ENCODE peak calls at places on chromosomes 13 and 19, in nine cellular contexts. A is IMR-90; W is lower lobe of right lung; G is neural progenitor cell; Y is SJSA1; D is GM23248; B is CD8-positive, alpha-beta T cell; S is transverse colon; F is brain microvascular endothelial cell. T is an unnamed sample.

GRCh38 chr13:52001120-52001731 is 10.0 kb downstream of the ATP7B start:
- DNase-seq in D (peak), F (no peak), S (no peak), G (peak), A (peak), B (no peak), W (no peak), Y (peak), T (no peak)

GRCh38 chr19:2455481-2456300 is 1.1 kb downstream of the LMNB2 start:
- DNase-seq in G (peak), D (peak), F (no peak), S (peak), B (no peak), W (peak), A (no peak), Y (no peak), T (peak)

GRCh38 chr19:47272448-47273312 is 2.0 kb upstream of the INAFM1 start:
- DNase-seq in W (peak), D (peak), G (peak), A (no peak), F (no peak), Y (no peak), S (peak), B (no peak), T (peak)

GRCh38 chr13:34340534-34340933 is 522.6 kb downstream of the RFC3 start:
- DNase-seq in D (peak), B (no peak), G (no peak), W (no peak), Y (peak), S (no peak), A (no peak), F (no peak), T (no peak)

GRCh38 chr13:68588623-68589022 is 1358.5 kb upstream of the PCDH9 start:
- DNase-seq in D (no peak), A (no peak), W (no peak), Y (no peak), F (no peak), S (no peak), G (no peak), B (no peak), T (no peak)

GRCh38 chr19:10070730-10071446 is 15.2 kb upstream of the SHFL start:
- DNase-seq in G (peak), F (no peak), W (no peak), B (no peak), D (no peak), Y (no peak), S (no peak), A (no peak), T (no peak)

GRCh38 chr19:3443840-3444694 is 36.3 kb downstream of the SMIM24 start:
- DNase-seq in F (peak), W (peak), S (no peak), A (peak), D (peak), B (no peak), Y (no peak), G (peak), T (no peak)

GRCh38 chr13:22091222-22091970 is 420.5 kb downstream of the FGF9 start:
- DNase-seq in D (peak), S (no peak), F (no peak), B (no peak), W (no peak), G (no peak), A (peak), Y (peak), T (no peak)

GRCh38 chr13:94256671-94257070 is 222.8 kb downstream of the DCT start:
- DNase-seq in Y (no peak), F (no peak), G (no peak), B (no peak), D (no peak), A (no peak), S (no peak), W (no peak), T (no peak)

GRCh38 chr13:112444001-112444311 is 67.8 kb downstream of the SPACA7 start:
- DNase-seq in A (peak), W (peak), Y (peak), F (peak), D (peak), S (peak), G (peak), B (no peak), T (peak)

GRCh38 chr13:47897411-47898050 is 103.5 kb downstream of the SUCLA2 start:
- DNase-seq in G (no peak), D (peak), F (peak), Y (no peak), S (no peak), A (peak), B (no peak), W (no peak), T (no peak)

GRCh38 chr13:83003185-83003584 is 879.1 kb downstream of the SLITRK1 start:
- DNase-seq in G (no peak), D (no peak), B (no peak), F (no peak), Y (no peak), W (no peak), S (no peak), A (no peak), T (no peak)

GRCh38 chr13:76216729-76217128 is 580.6 kb downstream of the LMO7 start:
- DNase-seq in W (no peak), F (peak), D (no peak), A (no peak), S (no peak), Y (no peak), B (no peak), G (no peak), T (no peak)

GRCh38 chr13:45361596-45362206 is 20.7 kb upstream of the TPT1 start:
- DNase-seq in G (no peak), D (peak), F (no peak), B (no peak), W (no peak), S (no peak), Y (no peak), A (peak), T (no peak)

GRCh38 chr19:45235485-45235884 is 9.7 kb downstream of the EXOC3L2 start:
- DNase-seq in A (no peak), W (no peak), G (no peak), B (no peak), D (no peak), Y (no peak), S (no peak), F (no peak), T (no peak)

GRCh38 chr19:50325310-50326100 is 3.7 kb downstream of the KCNC3 start:
- DNase-seq in W (peak), S (peak), B (peak), D (peak), G (peak), A (peak), F (peak), Y (no peak), T (peak)

GRCh38 chr19:19530423-19530804 is 1.7 kb downstream of the YJEFN3 start:
- DNase-seq in S (no peak), B (no peak), D (peak), Y (no peak), W (no peak), F (no peak), G (no peak), A (peak), T (no peak)

GRCh38 chr19:2728783-2729387 is 7.7 kb upstream of the DIRAS1 start:
- DNase-seq in F (no peak), S (no peak), B (no peak), G (no peak), W (no peak), A (no peak), D (no peak), Y (no peak), T (no peak)

GRCh38 chr19:12137541-12137940 is 2.6 kb downstream of the ZNF20 start:
- DNase-seq in G (no peak), B (no peak), S (no peak), W (no peak), A (no peak), F (no peak), D (peak), Y (no peak), T (peak)

GRCh38 chr19:39497850-39498261 is 891 bp upstream of the DLL3 start:
- DNase-seq in B (no peak), A (peak), S (peak), F (no peak), D (peak), G (peak), W (no peak), Y (peak), T (peak)

GRCh38 chr13:50030315-50030714 is 15.1 kb downstream of the KCNRG start:
- DNase-seq in G (no peak), F (no peak), Y (no peak), A (peak), D (peak), B (no peak), S (no peak), W (no peak), T (no peak)

GRCh38 chr19:17626456-17626855 is 61.7 kb downstream of the UNC13A start:
- DNase-seq in S (no peak), Y (no peak), W (peak), G (no peak), D (no peak), F (no peak), A (no peak), B (no peak), T (no peak)

GRCh38 chr13:21672811-21673591 is 2.1 kb downstream of the FGF9 start:
- DNase-seq in G (peak), B (no peak), Y (no peak), A (no peak), W (no peak), F (no peak), D (peak), S (no peak), T (no peak)

GRCh38 chr13:102584423-102584822 is 12.4 kb upstream of the TPP2 start:
- DNase-seq in D (no peak), G (no peak), Y (no peak), W (no peak), A (no peak), F (no peak), B (no peak), S (no peak), T (no peak)

GRCh38 chr19:34184880-34185491 is 12.7 kb downstream of the LSM14A start:
- DNase-seq in A (no peak), W (no peak), G (no peak), Y (no peak), D (peak), F (no peak), S (no peak), B (no peak), T (no peak)

GRCh38 chr19:53463263-53463662 is 4.3 kb upstream of the ZNF813 start:
- DNase-seq in D (peak), F (no peak), Y (no peak), S (peak), G (peak), B (no peak), A (peak), W (peak), T (peak)

GRCh38 chr13:61880576-61881283 is 465.1 kb upstream of the PCDH20 start:
- DNase-seq in G (peak), W (no peak), D (peak), F (no peak), A (peak), Y (no peak), S (no peak), B (no peak), T (peak)

GRCh38 chr13:107457686-107458085 is 757.6 kb downstream of the LIG4 start:
- DNase-seq in A (no peak), G (peak), D (no peak), S (no peak), W (no peak), B (no peak), Y (no peak), F (no peak), T (no peak)

GRCh38 chr13:98261165-98261672 is 84.2 kb upstream of the RNF113B start:
- DNase-seq in W (no peak), G (no peak), S (no peak), F (no peak), B (no peak), D (no peak), A (no peak), Y (peak), T (no peak)

GRCh38 chr13:111282997-111283396 is 37.4 kb upstream of the TEX29 start:
- DNase-seq in W (no peak), G (no peak), S (no peak), F (no peak), B (no peak), A (no peak), D (no peak), Y (no peak), T (no peak)

GRCh38 chr19:48413879-48414623 is 20.6 kb downstream of the GRIN2D start:
- DNase-seq in W (no peak), A (peak), Y (no peak), B (no peak), S (no peak), G (no peak), D (peak), F (no peak), T (no peak)

DNA sequence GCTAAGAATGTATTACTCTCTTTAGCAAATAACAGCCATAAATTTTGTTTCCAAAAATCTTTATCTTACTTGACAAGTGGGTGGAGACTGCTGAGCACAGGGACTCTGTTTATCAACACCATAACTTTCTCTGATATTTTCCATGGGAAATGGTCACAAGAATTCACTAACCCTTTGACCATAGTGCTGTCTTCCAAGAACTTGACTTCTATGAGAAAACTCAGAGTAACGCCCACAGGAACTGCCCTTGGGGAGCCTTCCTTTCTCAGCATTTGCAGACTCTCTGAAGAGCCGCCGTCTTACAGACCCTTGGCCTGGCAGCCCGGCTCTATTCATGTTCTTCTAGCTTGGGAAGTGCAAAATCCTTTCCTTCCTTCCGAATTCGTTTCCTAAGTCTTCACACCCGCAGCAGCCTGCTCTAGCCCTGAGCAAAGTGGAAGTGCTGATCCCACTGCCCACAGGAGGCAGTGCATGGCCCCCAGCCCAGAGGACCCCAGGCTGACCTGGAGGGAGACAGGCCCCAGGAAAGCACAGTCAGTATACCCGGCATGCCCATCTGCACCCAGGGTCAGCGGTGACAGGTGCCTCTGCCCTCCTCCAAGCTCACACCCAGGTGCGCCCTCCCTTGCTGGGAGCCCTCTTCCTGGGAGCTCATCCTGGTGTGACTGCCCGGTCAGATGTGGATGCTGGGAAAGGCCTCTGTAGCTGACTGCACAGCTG is 10.2 kb downstream of the GAS6 start:
- DNase-seq in B (no peak), W (peak), A (peak), S (no peak), D (no peak), F (no peak), Y (no peak), G (no peak), T (no peak)
- H3K4me3 ChIP-seq in B (no peak), W (no peak), A (no peak), S (no peak), D (no peak), F (no peak), Y (no peak), G (no peak), T (no peak)

GRCh38 chr19:15469513-15470297 is 5.4 kb upstream of the RASAL3 start:
- DNase-seq in Y (no peak), B (no peak), G (peak), D (peak), W (no peak), S (peak), F (no peak), A (no peak), T (no peak)
- H3K27ac ChIP-seq in Y (no peak), B (no peak), G (no peak), D (no peak), W (no peak), S (no peak), F (no peak), A (no peak), T (no peak)

DNA sequence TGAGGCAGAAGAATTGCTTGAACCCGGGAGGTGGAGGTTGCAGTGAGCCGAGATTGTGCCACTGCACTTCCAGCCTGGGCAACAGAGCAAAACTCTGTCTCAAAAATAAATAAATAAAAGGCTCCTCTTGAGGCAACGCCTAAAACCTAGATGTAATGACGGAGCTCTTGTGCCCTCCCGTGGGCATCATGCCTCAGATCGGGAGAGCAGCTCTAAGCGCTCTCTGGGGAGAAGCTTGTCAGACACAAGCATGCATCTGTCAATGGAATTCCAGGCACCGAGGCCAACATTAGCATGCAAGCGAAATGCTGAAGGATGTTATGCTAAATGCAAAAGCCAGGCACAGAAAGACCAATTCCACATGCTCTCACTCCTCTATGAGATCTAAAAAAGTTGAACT is 45.6 kb upstream of the MRI1 start:
- DNase-seq in A (peak), S (peak), W (no peak), F (peak), D (peak), G (peak), Y (no peak), B (no peak), T (peak)
- H3K4me3 ChIP-seq in A (no peak), S (no peak), W (no peak), F (no peak), D (no peak), G (no peak), Y (no peak), B (no peak), T (no peak)

DNA sequence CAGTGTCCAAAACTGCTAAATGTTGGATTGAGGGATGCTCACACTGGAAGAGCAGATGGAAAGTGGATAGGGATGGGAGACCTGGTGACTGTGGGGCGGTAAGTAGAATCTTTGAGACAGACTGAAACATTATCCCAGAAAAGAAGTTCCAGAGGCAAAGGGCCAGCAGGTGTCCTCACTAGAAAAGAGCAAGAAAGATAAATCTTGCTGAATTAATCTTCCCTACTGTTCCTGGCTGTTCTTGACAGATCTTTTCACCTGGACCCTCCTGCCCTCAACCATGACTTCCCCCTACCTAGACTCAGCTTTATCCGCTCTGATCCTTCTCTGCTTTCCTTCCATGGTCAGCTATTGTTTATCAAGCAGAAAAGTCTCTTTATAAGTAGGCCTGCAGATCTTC is 35.0 kb upstream of the FRY start:
- DNase-seq in B (no peak), A (no peak), Y (no peak), D (no peak), S (no peak), W (no peak), F (no peak), G (no peak), T (peak)
- H3K27ac ChIP-seq in B (no peak), A (no peak), Y (no peak), D (no peak), S (no peak), W (no peak), F (no peak), G (no peak), T (peak)

GRCh38 chr19:32012886-32013635 is 332.3 kb upstream of the ZNF507 start:
- DNase-seq in Y (no peak), W (no peak), S (no peak), A (no peak), D (no peak), G (peak), F (no peak), B (no peak), T (no peak)
- H3K4me3 ChIP-seq in Y (no peak), W (no peak), S (no peak), A (no peak), D (no peak), G (no peak), F (no peak), B (no peak), T (no peak)

GRCh38 chr13:39956036-39956435 is 300.6 kb downstream of the COG6 start:
- DNase-seq in D (no peak), S (no peak), G (no peak), F (no peak), W (no peak), Y (no peak), B (no peak), A (no peak), T (no peak)

GRCh38 chr13:39954476-39954875 is 299.0 kb downstream of the COG6 start:
- DNase-seq in F (no peak), B (no peak), G (no peak), W (no peak), D (no peak), A (no peak), S (no peak), Y (no peak), T (no peak)

GRCh38 chr13:39955560-39955959 is 300.1 kb downstream of the COG6 start:
- DNase-seq in B (no peak), D (no peak), A (no peak), G (no peak), W (no peak), S (no peak), F (no peak), Y (no peak), T (no peak)

GRCh38 chr13:39951301-39951700 is 295.8 kb downstream of the COG6 start:
- DNase-seq in A (no peak), F (no peak), W (no peak), Y (no peak), G (no peak), D (no peak), S (no peak), B (no peak), T (no peak)

DNA sequence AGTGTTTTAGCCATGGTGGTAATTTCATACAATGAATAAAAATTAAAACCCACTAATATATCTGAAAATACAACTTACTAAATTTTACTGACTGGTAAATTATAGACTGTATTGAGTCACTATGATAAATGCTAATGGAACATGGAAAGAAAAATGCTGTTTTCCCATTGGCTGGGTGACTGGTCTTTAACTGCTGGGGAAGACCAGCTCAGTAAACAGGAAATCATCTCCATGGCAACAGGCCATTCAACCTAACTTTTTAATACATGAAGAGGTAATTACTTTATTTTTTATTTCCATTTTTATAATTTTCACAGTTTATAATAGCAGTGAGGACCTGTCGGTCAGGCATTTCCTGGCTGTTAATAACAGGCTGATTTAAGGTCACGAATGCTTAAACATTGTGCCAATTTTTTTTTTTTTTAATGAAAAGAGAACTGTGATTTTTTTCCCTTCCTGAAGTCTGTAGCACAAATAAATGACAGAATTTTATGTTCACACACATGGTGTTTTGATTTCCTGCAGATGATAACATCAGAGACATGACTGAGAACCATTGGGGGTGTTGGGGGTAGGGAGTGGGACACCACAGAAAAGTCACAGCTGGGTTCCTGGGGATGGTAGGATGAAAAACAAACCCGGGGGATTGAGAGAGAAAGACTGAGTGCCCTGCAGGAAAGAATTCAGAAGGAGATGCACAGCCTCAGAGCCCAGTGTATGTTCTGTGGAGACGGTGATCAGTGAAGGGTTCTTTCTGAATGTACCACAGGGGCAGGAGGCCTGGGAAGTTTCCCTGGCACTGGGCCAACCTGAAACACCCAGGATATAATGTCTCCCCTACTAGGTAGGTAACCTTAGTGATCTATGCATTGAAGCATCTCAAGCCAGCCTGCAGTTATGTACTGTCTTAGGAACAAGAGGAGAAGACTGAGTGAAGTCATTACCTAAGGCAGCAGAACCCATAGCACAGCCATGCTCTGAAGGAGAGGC is 297.1 kb downstream of the COG6 start:
- DNase-seq in S (no peak), A (peak), F (peak), D (peak), B (no peak), W (no peak), G (no peak), Y (no peak), T (no peak)
- H3K27ac ChIP-seq in S (no peak), A (no peak), F (peak), D (no peak), B (no peak), W (no peak), G (no peak), Y (no peak), T (no peak)